ENCODE peak calls at places on chromosomes 6 and 20, in ten cellular contexts. W is AG10803; V is fibroblast of pulmonary artery; A is cardiac fibroblast; Q is CD8-positive, alpha-beta T cell; P is AG04449; I is HFF-Myc; R is A549; U is uterus; X is thoracic aorta. M is an unnamed sample.

GRCh38 chr6:141906569-141907080 is 226.1 kb upstream of the GJE1 start:
- DNase-seq in P (no peak), Q (no peak), U (no peak), V (no peak), X (no peak), R (no peak), W (no peak), A (no peak), I (no peak), M (no peak)

GRCh38 chr6:137767931-137768690 is 98.9 kb upstream of the TNFAIP3 start:
- DNase-seq in Q (no peak), V (peak), W (peak), X (no peak), P (no peak), R (no peak), U (no peak), I (no peak), A (peak), M (no peak)

GRCh38 chr6:54515713-54516112 is 207.5 kb downstream of the TINAG start:
- DNase-seq in X (no peak), P (no peak), U (no peak), R (no peak), V (no peak), Q (no peak), I (no peak), A (peak), W (no peak), M (no peak)

GRCh38 chr20:12762725-12763124 is 246.0 kb upstream of the SPTLC3 start:
- DNase-seq in U (peak), X (no peak), P (no peak), I (no peak), R (no peak), W (no peak), V (no peak), Q (no peak), A (no peak), M (no peak)

GRCh38 chr20:21936720-21937380 is 231.4 kb downstream of the PAX1 start:
- DNase-seq in Q (no peak), U (no peak), P (no peak), W (peak), X (no peak), I (no peak), A (no peak), V (no peak), R (no peak), M (no peak)

GRCh38 chr20:17541996-17542395 is 10.8 kb upstream of the BFSP1 start:
- DNase-seq in P (no peak), Q (no peak), U (no peak), R (no peak), I (no peak), V (peak), X (no peak), W (peak), A (peak), M (no peak)

GRCh38 chr6:17986656-17987575 is 519 bp downstream of the KIF13A start:
- DNase-seq in P (no peak), W (peak), Q (no peak), I (no peak), R (peak), V (peak), U (peak), X (peak), A (peak), M (no peak)

GRCh38 chr6:134938896-134939295 is 11.0 kb downstream of the ALDH8A1 start:
- DNase-seq in W (no peak), A (peak), R (no peak), V (peak), X (no peak), P (no peak), U (no peak), Q (peak), I (no peak), M (no peak)

GRCh38 chr6:31680841-31681671 is at the start of gene LY6G5C:
- DNase-seq in U (peak), Q (peak), X (peak), I (no peak), R (peak), P (peak), W (peak), V (peak), A (peak), M (peak)

GRCh38 chr20:7399575-7399974 is 540.7 kb downstream of the HAO1 start:
- DNase-seq in P (no peak), Q (no peak), A (no peak), V (no peak), X (no peak), R (no peak), U (no peak), W (no peak), I (no peak), M (no peak)

GRCh38 chr20:50245561-50246366 is 55.1 kb downstream of the CEBPB start:
- DNase-seq in R (no peak), I (peak), A (peak), P (no peak), Q (no peak), V (peak), X (no peak), U (no peak), W (peak), M (no peak)

GRCh38 chr20:37319120-37319717 is 26.7 kb upstream of the SRC start:
- DNase-seq in W (peak), X (no peak), I (no peak), Q (no peak), U (no peak), R (no peak), V (no peak), P (peak), A (no peak), M (no peak)

GRCh38 chr6:117555882-117556498 is 46.3 kb downstream of the GOPC start:
- DNase-seq in U (peak), X (no peak), Q (no peak), W (peak), I (no peak), R (no peak), A (peak), V (peak), P (no peak), M (no peak)

GRCh38 chr6:47044418-47044817 is 2.3 kb upstream of the ADGRF1 start:
- DNase-seq in X (no peak), A (peak), V (peak), W (no peak), P (no peak), U (no peak), R (no peak), I (no peak), Q (no peak), M (peak)

GRCh38 chr6:125868252-125868651 is 77.5 kb downstream of the NCOA7 start:
- DNase-seq in X (no peak), Q (no peak), A (peak), P (no peak), U (no peak), R (no peak), W (peak), V (no peak), I (no peak), M (no peak)

GRCh38 chr6:116444092-116444491 is 17.1 kb upstream of the CALHM6 start:
- DNase-seq in P (no peak), Q (no peak), I (peak), W (peak), R (peak), A (peak), U (no peak), V (peak), X (no peak), M (no peak)

GRCh38 chr20:10674684-10675455 is 1.1 kb upstream of the JAG1 start:
- DNase-seq in U (peak), R (peak), X (no peak), V (peak), I (no peak), W (peak), A (peak), P (no peak), Q (no peak), M (no peak)

GRCh38 chr6:150444308-150444707 is 75.5 kb downstream of the IYD start:
- DNase-seq in X (no peak), U (no peak), P (no peak), V (no peak), A (no peak), W (no peak), R (no peak), Q (no peak), I (no peak), M (no peak)

GRCh38 chr6:56689114-56689513 is 46.4 kb upstream of the DST start:
- DNase-seq in X (no peak), W (no peak), V (no peak), I (no peak), U (no peak), R (no peak), P (no peak), A (no peak), Q (no peak), M (no peak)

GRCh38 chr6:71582820-71583219 is 294.2 kb downstream of the OGFRL1 start:
- DNase-seq in I (no peak), V (no peak), Q (no peak), P (no peak), U (no peak), X (no peak), R (no peak), W (peak), A (no peak), M (no peak)

GRCh38 chr6:83872386-83873118 is 13.1 kb downstream of the CYB5R4 start:
- DNase-seq in X (no peak), Q (no peak), A (no peak), I (no peak), V (peak), W (peak), R (no peak), P (no peak), U (no peak), M (no peak)

GRCh38 chr6:151610336-151610735 is 116.5 kb downstream of the CCDC170 start:
- DNase-seq in V (no peak), U (no peak), A (no peak), I (no peak), Q (no peak), R (no peak), P (no peak), W (no peak), X (no peak), M (no peak)

GRCh38 chr6:151440930-151441329 is 11.0 kb downstream of the RMND1 start:
- DNase-seq in V (peak), W (peak), X (no peak), R (no peak), Q (no peak), U (no peak), P (no peak), A (peak), I (no peak), M (no peak)

GRCh38 chr6:124958759-124959354 is 3.4 kb upstream of the RNF217 start:
- DNase-seq in U (no peak), Q (no peak), X (no peak), W (peak), P (no peak), I (no peak), R (no peak), V (peak), A (peak), M (no peak)

GRCh38 chr6:135535989-135536414 is 38.5 kb upstream of the AHI1 start:
- DNase-seq in I (peak), Q (no peak), P (peak), W (peak), A (peak), X (no peak), U (no peak), R (peak), V (peak), M (peak)

GRCh38 chr6:52283111-52283510 is 1.4 kb downstream of the MCM3 start:
- DNase-seq in X (no peak), R (no peak), P (no peak), W (no peak), I (no peak), A (no peak), V (no peak), U (no peak), Q (no peak), M (no peak)
- H3K4me3 ChIP-seq in X (no peak), R (peak), P (no peak), W (no peak), I (peak), A (peak), V (no peak), U (no peak), Q (no peak), M (peak)

DNA sequence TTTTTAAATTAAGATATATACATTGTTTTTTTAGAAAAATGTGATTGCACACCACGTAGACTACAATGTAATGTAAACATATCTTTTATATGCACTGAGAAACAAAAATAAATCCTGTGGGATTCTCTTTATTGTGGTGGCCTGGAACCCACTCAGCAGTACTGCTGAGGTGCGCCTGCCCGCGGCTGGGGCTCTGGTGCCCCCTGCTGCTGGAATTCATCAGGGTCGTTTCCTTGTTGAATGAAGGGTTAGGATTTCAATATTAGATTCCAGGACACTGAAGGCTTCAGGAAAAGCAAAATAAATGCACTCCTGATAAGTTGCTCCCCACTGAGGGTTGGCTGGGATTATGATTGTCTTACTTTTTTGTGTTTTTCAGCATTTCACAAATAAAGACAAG is 175.8 kb upstream of the GGTLC1 start:
- DNase-seq in A (no peak), I (no peak), P (no peak), R (peak), V (peak), X (no peak), U (no peak), W (no peak), Q (peak), M (no peak)
- TF ChIP-seq CTCF in A (peak), I (peak), P (peak), R (peak), V (peak), X (no peak), U (no peak), W (no peak), Q (peak), M (peak)

GRCh38 chr6:13814938-13815575 is 700 bp upstream of the MCUR1 start:
- DNase-seq in Q (no peak), A (peak), U (no peak), V (peak), W (no peak), P (no peak), X (no peak), R (no peak), I (no peak), M (no peak)
- H3K4me3 ChIP-seq in Q (peak), A (peak), U (peak), V (peak), W (peak), P (peak), X (peak), R (peak), I (peak), M (peak)

GRCh38 chr6:19205076-19205475 is 632.1 kb upstream of the ID4 start:
- DNase-seq in X (no peak), W (no peak), V (no peak), P (no peak), A (no peak), Q (no peak), I (no peak), U (no peak), R (no peak), M (no peak)

GRCh38 chr6:19209202-19209601 is 628.0 kb upstream of the ID4 start:
- DNase-seq in W (no peak), V (no peak), I (no peak), X (no peak), Q (no peak), R (no peak), P (no peak), U (no peak), A (peak), M (no peak)

GRCh38 chr6:19204445-19204844 is 632.7 kb upstream of the ID4 start:
- DNase-seq in A (no peak), I (no peak), Q (no peak), P (no peak), V (peak), R (no peak), X (no peak), W (no peak), U (no peak), M (no peak)
- TF ChIP-seq CTCF in A (no peak), I (no peak), Q (no peak), P (no peak), V (peak), R (no peak), X (no peak), W (no peak), U (no peak), M (peak)

GRCh38 chr6:114339706-114340105 is 3.1 kb downstream of the HS3ST5 start:
- DNase-seq in W (no peak), Q (no peak), X (no peak), I (no peak), R (no peak), P (no peak), V (peak), U (no peak), A (peak), M (no peak)
- H3K4me3 ChIP-seq in W (no peak), Q (no peak), X (no peak), I (no peak), R (no peak), P (no peak), V (no peak), U (no peak), A (no peak), M (no peak)

DNA sequence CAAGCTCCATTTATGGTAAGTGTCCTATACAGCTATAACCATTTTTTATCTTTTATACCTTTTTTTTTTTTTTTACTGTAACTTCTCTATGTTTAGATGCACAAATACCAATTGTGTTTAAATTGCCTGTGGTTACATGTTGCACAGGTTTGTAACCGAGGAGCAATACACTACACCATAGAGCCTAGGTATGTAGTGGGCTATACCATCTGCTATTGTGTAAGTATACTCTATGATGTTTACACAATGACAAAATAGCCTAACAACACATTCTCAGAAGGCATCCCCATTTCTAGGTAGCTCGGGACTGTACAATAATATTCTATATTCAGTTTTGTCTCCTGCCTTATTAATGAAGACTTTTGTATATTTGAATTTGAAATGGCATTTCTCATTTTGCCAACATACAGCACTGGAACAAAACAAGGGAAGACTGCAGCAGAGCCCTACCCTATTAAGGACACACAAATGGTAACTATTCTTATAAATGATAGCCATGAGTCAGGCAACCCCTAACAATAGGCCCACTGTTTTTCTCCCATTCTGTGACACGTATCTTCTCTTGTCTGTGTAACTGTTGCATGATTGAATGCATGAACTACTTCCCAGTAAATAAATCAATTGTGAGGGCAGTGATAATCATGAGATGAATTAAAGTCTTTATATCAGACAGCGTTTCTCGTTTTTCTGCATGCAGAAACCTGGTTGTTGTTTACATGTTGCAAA is 174.1 kb downstream of the EPM2A start:
- DNase-seq in X (no peak), W (no peak), R (no peak), I (no peak), U (no peak), P (no peak), Q (no peak), A (peak), V (no peak), M (no peak)
- TF ChIP-seq CTCF in X (no peak), W (no peak), R (no peak), I (no peak), U (no peak), P (no peak), Q (no peak), A (no peak), V (no peak), M (no peak)

DNA sequence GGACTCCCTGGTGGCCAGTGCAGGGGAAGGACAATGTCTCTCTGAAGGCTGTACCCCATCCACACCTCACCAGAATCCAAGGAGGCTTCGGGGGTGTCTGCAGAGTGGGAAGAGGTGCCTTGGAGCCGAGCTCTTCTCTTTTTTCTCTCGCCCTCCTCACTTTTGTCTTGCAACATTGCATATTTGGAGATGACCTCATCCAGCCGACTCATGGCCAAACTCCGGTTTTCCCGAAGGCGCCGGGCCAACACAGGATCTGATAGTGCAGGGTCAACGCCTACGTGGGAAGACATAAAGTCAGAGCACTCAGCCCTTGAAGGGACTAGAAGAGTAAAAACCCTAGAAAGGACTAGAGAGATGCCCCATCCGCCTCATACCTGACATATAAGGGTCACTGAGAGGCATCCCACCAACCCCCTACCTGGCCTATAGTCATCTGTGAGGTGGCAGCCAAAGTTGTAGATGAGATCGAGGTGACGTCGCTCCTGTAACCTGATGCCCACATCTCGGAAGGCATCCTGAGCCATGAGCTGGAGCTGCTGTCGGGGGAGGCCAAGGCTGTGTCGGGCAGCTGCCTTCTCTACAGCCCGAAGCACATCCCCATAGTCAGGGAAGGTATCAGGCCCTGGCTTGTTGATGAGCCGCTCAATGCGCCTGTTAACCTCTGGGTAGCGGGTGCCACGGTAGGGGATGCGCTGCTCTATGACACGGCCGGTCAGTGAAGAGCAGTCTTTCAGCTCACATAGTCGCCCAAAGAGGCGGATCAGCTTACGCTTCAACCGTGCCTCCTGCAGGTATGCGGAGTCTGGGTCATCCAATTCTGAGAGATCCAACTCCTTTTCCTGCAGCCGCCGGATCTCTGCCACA is 3.0 kb upstream of the ZBTB22 start:
- DNase-seq in R (no peak), X (no peak), V (peak), Q (no peak), I (peak), P (peak), A (peak), W (peak), U (peak), M (no peak)
- H3K4me3 ChIP-seq in R (no peak), X (peak), V (peak), Q (peak), I (peak), P (peak), A (peak), W (no peak), U (no peak), M (no peak)

GRCh38 chr6:168704678-168705077 is 263.7 kb downstream of the SMOC2 start:
- DNase-seq in R (no peak), A (no peak), V (no peak), U (no peak), Q (no peak), W (no peak), I (no peak), X (no peak), P (no peak), M (no peak)
- TF ChIP-seq CTCF in R (no peak), A (no peak), V (no peak), U (no peak), Q (no peak), W (no peak), I (no peak), X (no peak), P (no peak), M (no peak)

DNA sequence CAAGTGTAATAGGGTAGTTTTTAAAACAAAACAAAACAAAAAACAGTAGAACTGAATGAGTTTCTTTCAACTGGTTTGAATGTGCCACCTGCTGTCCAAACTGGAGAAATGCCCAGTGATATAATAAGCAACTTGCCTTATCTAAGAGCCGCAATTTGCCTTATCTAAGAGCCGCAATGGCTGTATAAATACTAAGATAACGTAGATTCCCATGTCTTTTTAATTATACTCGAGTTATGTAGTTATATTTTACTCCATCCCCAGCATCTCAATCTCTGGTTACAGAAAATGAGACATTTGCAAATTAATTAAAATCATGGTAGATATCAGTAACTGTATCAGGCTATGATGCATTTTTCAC is 67.2 kb downstream of the RPP40 start:
- DNase-seq in X (no peak), Q (no peak), A (peak), U (peak), W (peak), I (no peak), R (peak), P (no peak), V (peak), M (no peak)
- H3K4me3 ChIP-seq in X (no peak), Q (no peak), A (no peak), U (no peak), W (no peak), I (no peak), R (no peak), P (no peak), V (no peak), M (no peak)

GRCh38 chr6:34543421-34543820 is 12.7 kb downstream of the SPDEF start:
- DNase-seq in R (no peak), I (peak), Q (no peak), P (peak), V (peak), X (no peak), U (no peak), W (peak), A (peak), M (no peak)
- TF ChIP-seq CTCF in R (no peak), I (no peak), Q (no peak), P (no peak), V (no peak), X (no peak), U (no peak), W (no peak), A (no peak), M (no peak)

M was measured in epithelial cell of proximal tubule.